ENCODE peak calls at places on chromosome 6, in six cellular contexts. P, O, A, B, D and Q are unnamed samples.

GRCh38 chr6:138182939-138183791 is 21.4 kb downstream of the ARFGEF3 start:
- DNase-seq in P (no peak), O (no peak), A (no peak), B (peak; percentile 86), D (no peak), Q (no peak)

GRCh38 chr6:5749016-5749665 is 257.6 kb downstream of the NRN1 start:
- DNase-seq in P (no peak), O (no peak), A (no peak), B (no peak), D (no peak), Q (no peak)

GRCh38 chr6:167485186-167485978 is 160.5 kb downstream of the TTLL2 start:
- DNase-seq in P (no peak), O (no peak), A (no peak), B (peak; percentile 64), D (peak; percentile 39), Q (no peak)

GRCh38 chr6:13696226-13696625 is 15.4 kb downstream of the RANBP9 start:
- DNase-seq in P (no peak), O (no peak), A (peak; percentile 72), B (no peak), D (no peak), Q (no peak)

GRCh38 chr6:34543421-34543820 is 12.7 kb downstream of the SPDEF start:
- DNase-seq in P (no peak), O (no peak), A (peak; percentile 79), B (no peak), D (no peak), Q (no peak)

GRCh38 chr6:44674226-44675155 is 287.0 kb downstream of the CDC5L start:
- DNase-seq in P (no peak), O (no peak), A (no peak), B (no peak), D (no peak), Q (no peak)

GRCh38 chr6:74853991-74854390 is 351.9 kb downstream of the COL12A1 start:
- DNase-seq in P (no peak), O (no peak), A (no peak), B (no peak), D (no peak), Q (no peak)

GRCh38 chr6:158008894-158009891 is 27.5 kb downstream of the SYNJ2 start:
- DNase-seq in P (peak; percentile 45), O (no peak), A (peak; percentile 90), B (peak; percentile 70), D (no peak), Q (no peak)

GRCh38 chr6:56757585-56757984 is 114.9 kb upstream of the DST start:
- DNase-seq in P (no peak), O (no peak), A (peak; percentile 71), B (peak; percentile 36), D (no peak), Q (no peak)

GRCh38 chr6:163457637-163458561 is 43.4 kb downstream of the QKI start:
- DNase-seq in P (no peak), O (no peak), A (peak; percentile 94), B (no peak), D (no peak), Q (no peak)